ENCODE peak calls at places on chromosomes 11 and 22, in five cellular contexts. O is DND-41, P is cardiac muscle cell, Q is BE2C, H is adrenal gland. K is an unnamed sample.

GRCh38 chr11:57335023-57335342 is 709 bp downstream of the SSRP1 start:
- DNase-seq in O (no peak), P (no peak), Q (no peak), H (no peak), K (no peak)

GRCh38 chr11:1560011-1560579 is 12.0 kb downstream of the DUSP8 start:
- DNase-seq in O (no peak), P (no peak), Q (no peak), H (no peak), K (no peak)

GRCh38 chr11:130710442-130711101 is 205.7 kb downstream of the SNX19 start:
- DNase-seq in O (no peak), P (no peak), Q (no peak), H (no peak), K (no peak)

GRCh38 chr11:86740628-86741488 is 59.5 kb upstream of the PRSS23 start:
- DNase-seq in O (no peak), P (peak; percentile 18), Q (no peak), H (peak; percentile 92), K (peak; percentile 51)

GRCh38 chr22:46070215-46070721 is 80.1 kb upstream of the PPARA start:
- DNase-seq in O (peak; percentile 60), P (peak; percentile 16), Q (peak; percentile 57), H (peak; percentile 91), K (peak; percentile 89)

GRCh38 chr22:31046591-31047226 is 34.4 kb upstream of the SMTN start:
- DNase-seq in O (no peak), P (peak; percentile 42), Q (peak; percentile 14), H (peak; percentile 89), K (no peak)

GRCh38 chr22:49825436-49825835 is 2.2 kb downstream of the BRD1 start:
- DNase-seq in O (no peak), P (no peak), Q (no peak), H (no peak), K (peak; percentile 48)

GRCh38 chr11:13983081-13983751 is 20.7 kb downstream of the SPON1 start:
- DNase-seq in O (no peak), P (no peak), Q (no peak), H (no peak), K (no peak)

GRCh38 chr22:39220897-39221850 is 23.6 kb downstream of the PDGFB start:
- DNase-seq in O (no peak), P (no peak), Q (no peak), H (no peak), K (no peak)

GRCh38 chr11:83284501-83285051 is 1.6 kb downstream of the CCDC90B start:
- DNase-seq in O (no peak), P (no peak), Q (no peak), H (no peak), K (no peak)

GRCh38 chr11:7046474-7046873 is 26.2 kb downstream of the NLRP14 start:
- DNase-seq in O (no peak), P (no peak), Q (no peak), H (no peak), K (no peak)

GRCh38 chr22:27011717-27012116 is 354.3 kb downstream of the MIAT start:
- DNase-seq in O (no peak), P (no peak), Q (no peak), H (no peak), K (no peak)

GRCh38 chr11:73359930-73360742 is 16.1 kb upstream of the RELT start:
- DNase-seq in O (peak; percentile 67), P (peak; percentile 55), Q (peak; percentile 84), H (no peak), K (no peak)

GRCh38 chr22:27983361-27983791 is 64.3 kb upstream of the PITPNB start:
- DNase-seq in O (no peak), P (no peak), Q (no peak), H (no peak), K (peak; percentile 9)

DNA sequence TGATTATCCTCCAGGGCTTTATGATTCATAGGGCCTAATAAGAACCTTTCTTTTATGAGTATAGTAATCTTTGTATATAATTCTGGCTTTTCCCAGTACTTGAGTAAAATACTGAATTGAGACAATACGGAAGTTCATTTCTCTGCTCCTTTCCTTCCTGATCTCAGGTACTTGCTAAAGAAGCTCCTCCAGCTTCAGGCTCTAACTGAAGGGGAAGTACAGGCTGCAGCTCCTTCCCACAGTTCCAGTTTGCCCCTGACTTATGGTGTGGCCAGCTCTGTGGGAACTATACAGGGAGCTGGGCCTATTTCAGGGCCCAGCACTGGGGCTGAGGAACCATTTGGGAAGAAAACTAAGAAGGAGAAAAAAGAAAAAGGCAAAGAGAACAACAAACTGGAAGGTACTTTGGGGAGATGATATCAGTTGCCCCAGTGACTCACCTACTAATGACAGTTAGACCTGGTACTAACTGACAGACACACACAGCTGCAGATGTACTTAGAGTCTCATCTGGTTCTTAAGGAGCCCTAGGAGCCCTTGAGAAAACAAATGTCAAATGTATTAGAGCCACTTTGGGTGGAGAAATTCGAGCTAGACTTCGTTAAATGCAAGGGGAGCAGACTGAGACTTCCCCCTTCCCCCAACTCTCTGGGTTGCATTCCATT is 3.0 kb downstream of the TBRG1 start:
- DNase-seq in O (no peak), P (no peak), Q (no peak), H (no peak), K (no peak)
- H3K36me3 ChIP-seq in O (peaks cover 51% of the 10 kb centered on the region), P (peaks cover 46% of the 10 kb centered on the region), Q (peaks cover 29% of the 10 kb centered on the region), H (peaks cover 47% of the 10 kb centered on the region), K (peaks cover 47% of the 10 kb centered on the region)

GRCh38 chr11:2779499-2779980 is 79.7 kb upstream of the KCNQ1OT1 start:
- DNase-seq in O (no peak), P (no peak), Q (peak; percentile 59), H (no peak), K (no peak)

GRCh38 chr11:2779981-2780849 is 80.4 kb upstream of the KCNQ1OT1 start:
- DNase-seq in O (no peak), P (no peak), Q (no peak), H (peak; percentile 64), K (peak; percentile 43)

GRCh38 chr11:2777396-2777795 is 77.6 kb upstream of the KCNQ1OT1 start:
- DNase-seq in O (no peak), P (no peak), Q (no peak), H (peak; percentile 76), K (peak; percentile 10)

GRCh38 chr11:2777871-2778629 is 78.3 kb upstream of the KCNQ1OT1 start:
- DNase-seq in O (no peak), P (peak; percentile 18), Q (peak; percentile 24), H (peak; percentile 73), K (peak; percentile 10)

DNA sequence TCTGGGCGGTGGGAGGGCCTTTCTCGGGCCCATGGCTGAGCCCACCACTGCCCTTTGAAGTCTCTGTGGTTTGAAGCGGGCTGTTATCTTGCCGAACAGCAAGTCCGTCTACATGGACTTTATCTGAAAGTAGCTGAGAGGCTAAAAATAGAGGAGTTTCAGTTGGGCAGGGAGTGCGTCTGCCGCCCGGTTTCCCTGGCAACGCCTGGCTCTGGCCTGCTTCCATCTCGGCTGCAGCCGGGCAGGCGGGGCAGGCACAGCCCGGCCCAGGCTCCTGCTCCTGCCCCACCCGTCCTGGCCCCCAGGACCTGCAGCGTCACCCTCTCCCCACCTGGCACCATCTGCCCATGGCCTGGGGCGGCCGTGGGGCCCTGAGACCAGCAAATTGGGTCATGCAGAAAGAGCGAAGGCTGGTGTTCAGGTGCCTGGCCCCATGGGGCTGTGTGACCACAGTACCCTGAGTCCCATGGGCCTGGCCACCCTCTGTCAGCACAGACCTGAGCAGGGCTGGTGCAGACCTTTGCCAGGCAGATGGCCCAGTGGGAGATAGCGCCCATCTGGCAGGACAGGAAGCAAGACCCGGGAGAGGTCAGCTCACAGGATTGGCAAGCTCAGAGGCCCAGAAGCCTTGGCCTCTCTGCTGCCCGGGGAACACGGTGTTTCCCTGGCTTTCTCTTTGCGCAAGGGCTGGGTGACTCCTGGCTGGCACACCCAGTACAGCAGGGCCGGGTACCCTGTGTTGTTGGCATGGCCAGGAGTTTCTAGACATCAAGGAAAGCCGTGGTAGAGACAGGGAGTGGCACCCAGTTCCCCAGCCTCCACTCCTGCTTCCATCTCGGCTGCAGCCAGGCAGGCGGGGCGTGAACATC is 79.1 kb upstream of the KCNQ1OT1 start:
- DNase-seq in O (no peak), P (peak; percentile 95), Q (peak; percentile 77), H (peak; percentile 96), K (peak; percentile 88)
- TF ChIP-seq CTCF in O (no peak), P (no peak), Q (no peak), H (peak; percentile 75), K (no peak)

GRCh38 chr11:19116315-19116970 is 525 bp upstream of the ZDHHC13 start:
- DNase-seq in O (no peak), P (no peak), Q (no peak), H (no peak), K (no peak)
- H3K4me3 ChIP-seq in O (peak overlapping the region; percentile 80), P (peak overlapping the region; percentile 95), Q (peak overlapping the region; percentile 68), H (peak overlapping the region; percentile 52), K (peak overlapping the region; percentile 85)

DNA sequence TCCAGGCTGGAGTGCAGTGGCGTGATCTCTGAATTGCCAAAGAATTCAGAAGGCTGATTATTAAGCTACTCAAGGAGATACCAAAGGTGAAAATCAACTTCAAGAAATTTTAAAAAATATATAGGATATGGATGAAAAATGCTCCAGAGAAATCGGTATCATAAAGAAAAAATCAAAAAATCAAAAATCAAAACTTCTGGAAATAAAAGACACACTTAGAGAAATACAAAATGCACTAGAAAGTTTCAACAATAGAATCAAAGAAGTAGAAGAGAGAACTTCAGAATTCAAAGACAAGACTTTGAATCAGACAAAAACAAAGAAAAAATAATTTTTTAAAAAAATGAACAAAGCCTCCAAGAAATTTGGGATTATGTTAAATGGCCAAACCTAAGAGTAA is 45.6 kb upstream of the CLTCL1 start:
- DNase-seq in O (no peak), P (no peak), Q (no peak), H (no peak), K (no peak)
- H3K36me3 ChIP-seq in O (peaks cover 83% of the 10 kb centered on the region), P (peaks cover 19% of the 10 kb centered on the region), Q (peaks cover 53% of the 10 kb centered on the region), H (peaks cover 10% of the 10 kb centered on the region), K (no peaks in the 10 kb centered on the region)